ENCODE peak calls at places on chromosomes 16 and 17, in five cellular contexts. A is suprapubic skin, P is psoas muscle, F is IMR-90, Z is endodermal cell. X is an unnamed sample.

GRCh38 chr17:61007980-61008379 is 330.3 kb downstream of the BCAS3 start:
- DNase-seq in A (no peak), P (no peak), F (no peak), Z (no peak), X (no peak)

GRCh38 chr17:49552070-49552751 is 23.5 kb upstream of the NXPH3 start:
- DNase-seq in A (peak; percentile 63), P (no peak), F (peak; percentile 28), Z (peak; percentile 50), X (peak; percentile 35)

GRCh38 chr17:5587431-5588032 is 3.2 kb upstream of the NLRP1 start:
- DNase-seq in A (no peak), P (no peak), F (peak; percentile 76), Z (peak; percentile 76), X (peak; percentile 83)

GRCh38 chr16:48608452-48608851 is 1.5 kb downstream of the N4BP1 start:
- DNase-seq in A (no peak), P (no peak), F (no peak), Z (no peak), X (no peak)

GRCh38 chr16:81624718-81625543 is 154.2 kb upstream of the PLCG2 start:
- DNase-seq in A (no peak), P (no peak), F (no peak), Z (no peak), X (no peak)

GRCh38 chr16:84362410-84362809 is 5.9 kb upstream of the ATP2C2 start:
- DNase-seq in A (no peak), P (no peak), F (no peak), Z (peak; percentile 75), X (peak; percentile 53)

GRCh38 chr17:10512856-10513255 is 5.5 kb downstream of the MYH1 start:
- DNase-seq in A (no peak), P (no peak), F (no peak), Z (no peak), X (no peak)

GRCh38 chr16:59865071-59865671 is 1131.1 kb upstream of the GOT2 start:
- DNase-seq in A (no peak), P (no peak), F (no peak), Z (no peak), X (no peak)

GRCh38 chr17:71441098-71441497 is 679.7 kb upstream of the SOX9 start:
- DNase-seq in A (no peak), P (no peak), F (peak; percentile 95), Z (no peak), X (no peak)

GRCh38 chr17:43576563-43577229 is 30.6 kb upstream of the ETV4 start:
- DNase-seq in A (peak; percentile 77), P (peak; percentile 79), F (peak; percentile 77), Z (peak; percentile 98), X (peak; percentile 92)

GRCh38 chr17:15231851-15232516 is 33.1 kb downstream of the PMP22 start:
- DNase-seq in A (no peak), P (no peak), F (no peak), Z (peak; percentile 51), X (no peak)

GRCh38 chr17:61786088-61786487 is 77.2 kb downstream of the BRIP1 start:
- DNase-seq in A (no peak), P (no peak), F (no peak), Z (no peak), X (no peak)

GRCh38 chr16:61900482-61900881 is 135.8 kb downstream of the CDH8 start:
- DNase-seq in A (no peak), P (no peak), F (no peak), Z (no peak), X (no peak)

GRCh38 chr17:10649602-10650001 is 7.5 kb downstream of the MYH3 start:
- DNase-seq in A (no peak), P (no peak), F (no peak), Z (no peak), X (no peak)

GRCh38 chr17:76479515-76480048 is 12.2 kb downstream of the AANAT start:
- DNase-seq in A (no peak), P (no peak), F (no peak), Z (no peak), X (no peak)

GRCh38 chr17:64615025-64615677 is 47.0 kb downstream of the SMURF2 start:
- DNase-seq in A (no peak), P (no peak), F (peak; percentile 80), Z (no peak), X (no peak)

GRCh38 chr17:77180503-77181330 is 39.9 kb downstream of the SEC14L1 start:
- DNase-seq in A (no peak), P (peak; percentile 69), F (no peak), Z (no peak), X (no peak)

GRCh38 chr16:84603115-84603816 is 14.6 kb downstream of the COTL1 start:
- DNase-seq in A (peak; percentile 91), P (peak; percentile 93), F (peak; percentile 99), Z (no peak), X (no peak)

GRCh38 chr17:64244165-64244564 is 18.9 kb downstream of the TEX2 start:
- DNase-seq in A (no peak), P (no peak), F (peak; percentile 34), Z (no peak), X (no peak)

GRCh38 chr17:20120835-20121234 is 111.7 kb downstream of the SPECC1 start:
- DNase-seq in A (no peak), P (no peak), F (no peak), Z (no peak), X (no peak)

GRCh38 chr17:76938009-76938408 is 69.8 kb downstream of the MGAT5B start:
- DNase-seq in A (no peak), P (no peak), F (no peak), Z (no peak), X (no peak)

GRCh38 chr17:47789611-47790520 is 31.7 kb downstream of the OSBPL7 start:
- DNase-seq in A (no peak), P (peak; percentile 72), F (peak; percentile 38), Z (peak; percentile 92), X (peak; percentile 93)

GRCh38 chr16:81602377-81602776 is 157.8 kb downstream of the CMIP start:
- DNase-seq in A (no peak), P (no peak), F (no peak), Z (no peak), X (no peak)

GRCh38 chr17:67829331-67829730 is 4.0 kb downstream of the BPTF start:
- DNase-seq in A (no peak), P (no peak), F (no peak), Z (no peak), X (no peak)

GRCh38 chr17:43695968-43696865 is 34.5 kb upstream of the MEOX1 start:
- DNase-seq in A (no peak), P (no peak), F (peak; percentile 20), Z (no peak), X (no peak)

GRCh38 chr17:61265397-61265796 is 134.2 kb upstream of the TBX2 start:
- DNase-seq in A (no peak), P (no peak), F (no peak), Z (no peak), X (no peak)

GRCh38 chr16:24853830-24854229 is 8.1 kb downstream of the SLC5A11 start:
- DNase-seq in A (no peak), P (no peak), F (peak; percentile 66), Z (no peak), X (peak; percentile 52)

GRCh38 chr16:23113185-23113584 is 36.1 kb downstream of the USP31 start:
- DNase-seq in A (no peak), P (no peak), F (no peak), Z (no peak), X (no peak)

DNA sequence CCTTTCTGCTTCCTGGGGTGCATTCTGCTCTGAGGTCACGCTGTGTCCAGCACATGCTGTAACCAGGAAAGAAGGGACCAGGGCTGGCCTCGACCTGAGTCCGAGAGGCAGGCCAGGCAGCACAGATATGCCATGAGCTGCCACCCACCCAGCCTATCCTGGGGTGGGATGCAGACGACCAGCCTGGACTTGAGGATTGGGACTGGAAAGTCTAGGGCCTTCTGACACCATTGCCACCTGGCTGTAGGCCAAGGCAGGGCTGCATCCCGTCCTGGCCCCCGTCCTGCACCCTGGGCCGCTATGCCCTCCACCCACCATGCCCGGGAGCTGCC is 14.3 kb downstream of the ENGASE start:
- DNase-seq in A (no peak), P (peak; percentile 40), F (no peak), Z (no peak), X (no peak)
- H3K27me3 ChIP-seq in A (peaks cover 32% of the 10 kb centered on the region), P (peaks cover 30% of the 10 kb centered on the region), F (peaks cover 2% of the 10 kb centered on the region), Z (no peaks in the 10 kb centered on the region), X (no peaks in the 10 kb centered on the region)

DNA sequence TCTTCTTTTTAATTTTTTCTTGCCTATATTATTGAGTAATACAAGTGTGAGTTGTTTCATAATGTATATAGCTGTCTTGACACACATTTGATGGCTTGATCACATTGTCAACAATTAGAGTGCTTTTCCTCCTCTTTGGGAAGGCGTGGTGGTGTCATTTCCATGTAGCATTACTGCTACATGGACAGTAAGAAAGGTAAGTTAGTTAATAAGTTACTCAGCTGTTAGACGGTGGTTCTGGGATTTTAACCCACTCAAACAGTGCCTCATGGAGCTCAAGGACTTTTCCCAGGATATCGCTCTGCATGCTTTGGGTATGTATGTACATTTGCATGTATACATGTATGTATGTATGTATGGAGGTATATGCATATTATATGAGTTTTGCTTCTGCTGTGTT is 94.6 kb downstream of the HAPSTR1 start:
- DNase-seq in A (no peak), P (no peak), F (no peak), Z (no peak), X (no peak)
- H3K27me3 ChIP-seq in A (no peaks in the 10 kb centered on the region), P (no peaks in the 10 kb centered on the region), F (no peaks in the 10 kb centered on the region), Z (no peaks in the 10 kb centered on the region), X (no peaks in the 10 kb centered on the region)

DNA sequence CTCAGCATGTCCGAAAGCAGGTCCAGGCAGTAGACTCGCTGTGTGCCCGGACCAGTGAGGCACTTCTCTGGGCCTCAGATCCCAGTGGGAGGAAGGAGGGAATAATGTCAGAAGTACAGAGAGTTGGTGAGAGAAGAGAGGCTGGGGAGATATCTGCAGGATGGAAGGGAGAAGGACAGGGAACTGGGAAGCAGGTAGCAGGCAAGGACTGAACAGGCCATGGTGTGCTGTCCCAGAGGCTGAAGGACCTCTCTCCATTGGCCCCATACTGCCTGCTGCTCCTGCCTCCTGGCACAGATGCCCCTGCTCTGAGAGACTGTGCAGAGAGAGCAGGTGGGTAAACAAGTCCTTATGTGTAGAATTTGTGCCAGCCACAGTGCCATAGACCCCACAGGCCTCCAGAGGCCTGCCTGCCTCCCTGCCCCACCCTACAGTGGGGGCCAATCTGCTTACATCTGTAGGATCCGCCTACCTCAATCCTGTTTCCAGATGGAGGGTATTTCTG is 34.2 kb upstream of the CRHR1 start:
- DNase-seq in A (no peak), P (no peak), F (no peak), Z (no peak), X (no peak)
- H3K27me3 ChIP-seq in A (peaks cover 36% of the 10 kb centered on the region), P (peaks cover 7% of the 10 kb centered on the region), F (peaks cover 19% of the 10 kb centered on the region), Z (peaks cover 49% of the 10 kb centered on the region), X (peaks cover 28% of the 10 kb centered on the region)

DNA sequence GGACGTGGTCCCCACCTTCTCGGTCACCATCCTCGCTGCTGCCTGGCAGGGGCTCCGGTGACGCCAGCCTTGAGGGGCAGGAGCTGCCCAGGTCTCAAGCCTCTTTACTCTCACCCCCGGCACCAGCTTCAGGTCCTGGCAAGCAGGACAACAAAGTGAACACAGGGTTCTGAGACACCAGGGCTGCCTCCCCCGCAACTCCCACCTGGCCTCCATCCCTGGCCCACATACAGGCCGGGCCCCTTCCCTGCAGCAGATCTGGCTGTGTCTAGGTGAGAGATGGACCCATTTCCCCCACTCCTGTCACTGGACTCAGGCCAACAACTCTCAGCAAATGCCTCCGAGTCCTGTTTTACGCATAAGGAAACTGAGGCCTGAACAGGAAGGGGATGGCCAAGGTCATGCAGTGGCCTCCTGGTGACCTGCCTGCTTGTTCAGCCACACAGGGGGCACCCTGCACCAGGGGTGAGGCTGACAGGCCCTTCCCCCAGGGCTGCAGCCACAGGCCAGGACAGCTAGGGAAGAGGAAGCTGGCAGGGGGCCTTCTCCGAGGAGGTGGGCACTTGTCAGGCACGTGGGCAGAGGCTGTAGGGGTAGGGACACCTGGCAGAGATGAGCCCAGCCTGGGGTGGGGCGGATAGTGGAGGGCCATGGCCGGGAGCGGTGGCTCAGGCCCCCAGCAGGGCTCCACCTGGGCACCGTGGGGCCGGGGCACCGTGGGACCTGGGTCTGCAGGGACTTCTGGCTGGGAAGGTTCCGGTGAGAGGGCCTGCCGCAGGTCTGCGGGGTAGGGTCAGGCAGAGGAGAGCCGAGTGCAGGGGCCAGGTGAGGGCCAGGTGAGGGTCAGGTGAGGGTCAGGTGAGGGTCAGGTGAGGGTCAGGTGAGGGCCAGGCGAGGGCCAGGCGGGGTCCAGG is 46.7 kb upstream of the PVALEF start:
- DNase-seq in A (no peak), P (no peak), F (no peak), Z (peak; percentile 77), X (peak; percentile 90)
- H3K27me3 ChIP-seq in A (peaks cover 35% of the 10 kb centered on the region), P (peaks cover 5% of the 10 kb centered on the region), F (peaks cover 27% of the 10 kb centered on the region), Z (no peaks in the 10 kb centered on the region), X (no peaks in the 10 kb centered on the region)

X was measured in H7.